ENCODE peak calls at places on chromosomes 4 and X, in eight cellular contexts. N, R, M, H, X, A, Y and T are unnamed samples.

GRCh38 chr4:118749347-118749988 is 64.3 kb downstream of the METTL14 start:
- DNase-seq in X (no peak), A (no peak), H (no peak), Y (no peak), M (no peak), N (no peak), R (no peak), T (no peak)

GRCh38 chrX:54166915-54167314 is 16.1 kb downstream of the FAM120C start:
- DNase-seq in N (no peak), X (no peak), A (no peak), H (no peak), M (no peak), R (no peak), Y (no peak), T (no peak)

GRCh38 chr4:152640058-152640921 is 39.5 kb downstream of the TMEM154 start:
- DNase-seq in M (peak), A (no peak), Y (no peak), X (peak), H (no peak), R (no peak), N (peak), T (no peak)

GRCh38 chr4:77358315-77358928 is 201.4 kb downstream of the CCNG2 start:
- DNase-seq in N (peak), R (peak), M (peak), X (peak), Y (no peak), H (peak), A (no peak), T (no peak)

GRCh38 chr4:152735302-152735917 is 44.1 kb downstream of the TIGD4 start:
- DNase-seq in R (no peak), M (peak), X (peak), H (peak), A (no peak), Y (no peak), N (peak), T (no peak)

GRCh38 chr4:14809203-14809602 is 193.1 kb upstream of the CPEB2 start:
- DNase-seq in X (no peak), N (no peak), R (no peak), M (no peak), H (no peak), Y (no peak), A (no peak), T (no peak)

GRCh38 chrX:8105531-8105930 is 65.5 kb downstream of the VCX2 start:
- DNase-seq in Y (no peak), R (no peak), A (no peak), N (no peak), M (no peak), X (no peak), H (no peak), T (no peak)

GRCh38 chr4:170476351-170476750 is 386.6 kb upstream of the AADAT start:
- DNase-seq in R (no peak), N (no peak), M (no peak), X (no peak), H (no peak), A (no peak), Y (no peak), T (no peak)

GRCh38 chr4:176320976-176321361 is 1.2 kb downstream of the SPCS3 start:
- DNase-seq in H (no peak), X (no peak), R (no peak), N (no peak), A (no peak), Y (no peak), M (peak), T (no peak)

GRCh38 chrX:100085851-100086250 is 324.2 kb downstream of the PCDH19 start:
- DNase-seq in Y (no peak), R (no peak), A (no peak), X (no peak), H (no peak), M (no peak), N (no peak), T (no peak)

GRCh38 chrX:56797966-56798711 is 69.1 kb downstream of the NBDY start:
- DNase-seq in H (no peak), X (no peak), R (no peak), M (no peak), Y (no peak), N (no peak), A (no peak), T (no peak)

GRCh38 chrX:43728002-43728401 is 71.9 kb downstream of the MAOA start:
- DNase-seq in Y (no peak), M (no peak), H (no peak), A (no peak), X (no peak), N (no peak), R (no peak), T (peak)

GRCh38 chr4:16224264-16224663 is 2.0 kb downstream of the TAPT1 start:
- DNase-seq in M (peak), X (no peak), N (no peak), A (no peak), R (no peak), Y (no peak), H (no peak), T (no peak)

GRCh38 chr4:84920591-84920990 is 45.9 kb downstream of the WDFY3 start:
- DNase-seq in Y (no peak), H (no peak), N (no peak), A (no peak), M (no peak), X (no peak), R (no peak), T (no peak)

GRCh38 chrX:79259073-79259689 is 108.0 kb downstream of the ITM2A start:
- DNase-seq in N (no peak), H (no peak), Y (no peak), M (peak), X (no peak), A (peak), R (peak), T (peak)